ENCODE peak calls at places on chromosomes 16 and 17, in six cellular contexts. Z is NCI-H526 treated with DMSO at 0.1 percent for 48 hours; N is H9; O is AG04449; U is HFFc6; P is activated T-cell treated with anti-CD3 and anti-CD28 coated beads, Interleukin-2, amount 50 U/mL, for 48 hours. S is an unnamed sample.

GRCh38 chr17:79042421-79043190 is 18.6 kb downstream of the C1QTNF1 start:
- DNase-seq in P (peak), N (peak), O (no peak), U (peak), Z (no peak), S (no peak)

GRCh38 chr17:48358203-48358602 is 71.8 kb downstream of the SKAP1 start:
- DNase-seq in U (no peak), N (no peak), P (no peak), O (no peak), Z (no peak), S (no peak)

GRCh38 chr17:40483679-40484078 is 17.7 kb downstream of the TNS4 start:
- DNase-seq in O (no peak), P (no peak), U (no peak), N (no peak), Z (no peak), S (no peak)

GRCh38 chr16:20904507-20905079 is 4.0 kb downstream of the LYRM1 start:
- DNase-seq in Z (peak), U (peak), P (no peak), N (no peak), O (no peak), S (no peak)

GRCh38 chr17:17304521-17304985 is 1.4 kb downstream of the NT5M start:
- DNase-seq in U (no peak), Z (no peak), O (no peak), P (peak), N (no peak), S (no peak)

GRCh38 chr17:49971199-49971847 is 2.3 kb downstream of the DLX4 start:
- DNase-seq in N (no peak), U (no peak), Z (no peak), P (no peak), O (no peak), S (no peak)

GRCh38 chr17:82343560-82343959 is 10.0 kb upstream of the SECTM1 start:
- DNase-seq in P (no peak), Z (no peak), O (no peak), U (no peak), N (no peak), S (no peak)

GRCh38 chr17:4623249-4623648 is 18.2 kb downstream of the ALOX15 start:
- DNase-seq in P (no peak), O (no peak), Z (no peak), U (no peak), N (no peak), S (no peak)

GRCh38 chr17:82170412-82170961 is 42.2 kb downstream of the CCDC57 start:
- DNase-seq in N (no peak), Z (no peak), U (no peak), O (no peak), P (no peak), S (no peak)

GRCh38 chr16:89023621-89024511 is 46.9 kb upstream of the CBFA2T3 start:
- DNase-seq in N (no peak), U (no peak), Z (no peak), P (no peak), O (no peak), S (no peak)

GRCh38 chr16:88345031-88345942 is 37.5 kb upstream of the ZNF469 start:
- DNase-seq in P (no peak), N (no peak), U (no peak), O (no peak), Z (no peak), S (no peak)

GRCh38 chr16:3782566-3782965 is 65.2 kb upstream of the TRAP1 start:
- DNase-seq in P (no peak), O (no peak), Z (no peak), N (no peak), U (no peak), S (no peak)

GRCh38 chr16:73131153-73131862 is 83.4 kb upstream of the ZFHX3 start:
- DNase-seq in N (no peak), P (no peak), O (no peak), U (no peak), Z (no peak), S (no peak)

GRCh38 chr17:1471931-1472727 is 16.1 kb upstream of the CRK start:
- DNase-seq in U (no peak), Z (no peak), P (no peak), O (no peak), N (peak), S (no peak)

GRCh38 chr16:28237754-28238357 is 26.1 kb upstream of the XPO6 start:
- DNase-seq in Z (no peak), U (no peak), O (no peak), N (no peak), P (no peak), S (no peak)

GRCh38 chr16:85991856-85992255 is 92.9 kb downstream of the IRF8 start:
- DNase-seq in U (no peak), Z (no peak), O (no peak), P (no peak), N (no peak), S (no peak)

GRCh38 chr16:21277927-21278706 is at the start of gene CRYM:
- DNase-seq in P (peak), O (no peak), Z (peak), U (no peak), N (peak), S (no peak)

GRCh38 chr17:56142325-56142724 is 10.9 kb upstream of the ANKFN1 start:
- DNase-seq in Z (no peak), U (peak), N (no peak), O (peak), P (no peak), S (peak)

GRCh38 chr17:76524598-76525512 is 12.7 kb downstream of the CYGB start:
- DNase-seq in P (no peak), U (no peak), N (no peak), Z (no peak), O (no peak), S (no peak)

GRCh38 chr17:64412944-64413381 is 22.3 kb upstream of the PECAM1 start:
- DNase-seq in Z (no peak), N (no peak), U (no peak), O (no peak), P (no peak), S (no peak)

GRCh38 chr17:78748730-78749317 is 33.2 kb downstream of the CYTH1 start:
- DNase-seq in U (no peak), N (no peak), Z (no peak), P (peak), O (no peak), S (no peak)

GRCh38 chr17:50467855-50468119 is 893 bp downstream of the CHAD start:
- DNase-seq in N (no peak), P (no peak), U (no peak), O (no peak), Z (no peak), S (no peak)

GRCh38 chr17:55433629-55434422 is 12.2 kb upstream of the MMD start:
- DNase-seq in Z (no peak), O (peak), U (peak), P (no peak), N (no peak), S (peak)

GRCh38 chr16:67248401-67249177 is at the start of gene SLC9A5:
- DNase-seq in Z (no peak), O (no peak), N (peak), P (peak), U (no peak), S (no peak)

GRCh38 chr17:81523139-81524062 is 4.8 kb upstream of the FSCN2 start:
- DNase-seq in U (peak), O (no peak), Z (peak), N (peak), P (no peak), S (no peak)

GRCh38 chr17:35056013-35056412 is 7.5 kb downstream of the RFFL start:
- DNase-seq in O (no peak), Z (no peak), U (no peak), P (no peak), N (peak), S (no peak)

GRCh38 chr17:41315204-41315794 is at the start of gene KRTAP17-1:
- DNase-seq in U (no peak), O (no peak), P (no peak), N (no peak), Z (no peak), S (no peak)

GRCh38 chr17:56918916-56919315 is 5.1 kb upstream of the TRIM25 start:
- DNase-seq in P (no peak), O (no peak), N (no peak), U (no peak), Z (no peak), S (no peak)